ENCODE peak calls at places on chromosomes 1 and 21, in four cellular contexts. J is IMR-90, C is neuronal stem cell, K is H1. T is an unnamed sample.

GRCh38 chr1:196459383-196459782 is 148.9 kb downstream of the KCNT2 start:
- DNase-seq in J (no peak), C (no peak), K (no peak), T (no peak)

GRCh38 chr21:41164981-41165650 is 2.8 kb upstream of the BACE2 start:
- DNase-seq in J (peak), C (no peak), K (no peak), T (no peak)

GRCh38 chr1:208174200-208174599 is 70.0 kb downstream of the PLXNA2 start:
- DNase-seq in J (no peak), C (no peak), K (no peak), T (no peak)

GRCh38 chr1:199273837-199274379 is 635.1 kb downstream of the PTPRC start:
- DNase-seq in J (peak), C (no peak), K (no peak), T (peak)

GRCh38 chr1:205276334-205277065 is 45.0 kb downstream of the NUAK2 start:
- DNase-seq in J (no peak), C (no peak), K (no peak), T (no peak)

GRCh38 chr1:22600071-22600816 is 36.2 kb upstream of the C1QA start:
- DNase-seq in J (no peak), C (no peak), K (no peak), T (no peak)

GRCh38 chr1:192435704-192436103 is 118.9 kb downstream of the RGS21 start:
- DNase-seq in J (no peak), C (no peak), K (no peak), T (no peak)

GRCh38 chr1:212242288-212242984 is 42.8 kb upstream of the PPP2R5A start:
- DNase-seq in J (no peak), C (no peak), K (no peak), T (no peak)

GRCh38 chr1:214700381-214700780 is 97.4 kb downstream of the CENPF start:
- DNase-seq in J (no peak), C (no peak), K (no peak), T (peak)

GRCh38 chr1:182610606-182611194 is 6.5 kb upstream of the RGS16 start:
- DNase-seq in J (no peak), C (no peak), K (no peak), T (no peak)

GRCh38 chr21:38171723-38172344 is 85.0 kb upstream of the KCNJ15 start:
- DNase-seq in J (peak), C (peak), K (peak), T (peak)

GRCh38 chr1:5917591-5918274 is 74.5 kb downstream of the NPHP4 start:
- DNase-seq in J (no peak), C (no peak), K (no peak), T (no peak)

GRCh38 chr21:42865361-42866160 is 13.8 kb downstream of the WDR4 start:
- DNase-seq in J (no peak), C (no peak), K (no peak), T (no peak)

GRCh38 chr1:159923203-159924024 is 1.9 kb downstream of the TAGLN2 start:
- DNase-seq in J (peak), C (no peak), K (peak), T (peak)

GRCh38 chr1:35470964-35471613 is 86.1 kb downstream of the KIAA0319L start:
- DNase-seq in J (no peak), C (no peak), K (peak), T (no peak)

GRCh38 chr1:100530901-100531487 is 6.9 kb upstream of the GPR88 start:
- DNase-seq in J (peak), C (no peak), K (no peak), T (peak)

GRCh38 chr1:205073511-205073910 is 10.7 kb downstream of the TMEM81 start:
- DNase-seq in J (no peak), C (no peak), K (no peak), T (no peak)

GRCh38 chr1:87329756-87330200 is 1.1 kb downstream of the LMO4 start:
- DNase-seq in J (peak), C (no peak), K (no peak), T (peak)

GRCh38 chr1:228120351-228121091 is 11.4 kb upstream of the MRPL55 start:
- DNase-seq in J (peak), C (no peak), K (no peak), T (no peak)

GRCh38 chr1:154170547-154171221 is 15.8 kb upstream of the NUP210L start:
- DNase-seq in J (no peak), C (no peak), K (no peak), T (no peak)

GRCh38 chr1:209198926-209199325 is 384.6 kb upstream of the CAMK1G start:
- DNase-seq in J (no peak), C (no peak), K (no peak), T (no peak)

GRCh38 chr21:36791695-36792451 is 93.0 kb downstream of the SIM2 start:
- DNase-seq in J (no peak), C (peak), K (no peak), T (no peak)

GRCh38 chr21:14883351-14883750 is 181.4 kb downstream of the NRIP1 start:
- DNase-seq in J (no peak), C (no peak), K (no peak), T (no peak)

GRCh38 chr1:85656948-85657347 is 51.3 kb downstream of the ZNHIT6 start:
- DNase-seq in J (no peak), C (no peak), K (no peak), T (peak)

GRCh38 chr1:228735871-228736586 is 750 bp downstream of the RHOU start:
- DNase-seq in J (peak), C (no peak), K (no peak), T (peak)

GRCh38 chr1:151472852-151473731 is 13.8 kb upstream of the POGZ start:
- DNase-seq in J (peak), C (peak), K (no peak), T (peak)

GRCh38 chr1:240244968-240245628 is 153.4 kb downstream of the FMN2 start:
- DNase-seq in J (peak), C (no peak), K (no peak), T (peak)

GRCh38 chr1:61253912-61254628 is 171.7 kb downstream of the NFIA start:
- DNase-seq in J (no peak), C (no peak), K (no peak), T (no peak)

GRCh38 chr1:36497207-36497606 is 14.5 kb upstream of the CSF3R start:
- DNase-seq in J (no peak), C (no peak), K (no peak), T (no peak)

GRCh38 chr1:186829679-186830587 is 1.2 kb downstream of the PLA2G4A start:
- DNase-seq in J (no peak), C (no peak), K (no peak), T (no peak)

GRCh38 chr1:108200627-108201106 is 524 bp upstream of the SLC25A24 start:
- DNase-seq in J (peak), C (no peak), K (no peak), T (peak)

GRCh38 chr1:183783896-183784637 is 20.9 kb upstream of the RGL1 start:
- DNase-seq in J (peak), C (no peak), K (no peak), T (peak)

GRCh38 chr1:171817511-171818265 is 23.6 kb upstream of the DNM3 start:
- DNase-seq in J (peak), C (no peak), K (no peak), T (peak)

GRCh38 chr1:119372493-119373086 is 4.0 kb downstream of the HAO2 start:
- DNase-seq in J (no peak), C (peak), K (no peak), T (peak)

GRCh38 chr1:116360435-116361173 is 12.4 kb upstream of the ATP1A1 start:
- DNase-seq in J (peak), C (no peak), K (no peak), T (peak)

GRCh38 chr1:99557556-99558256 is 88.2 kb upstream of the PALMD start:
- DNase-seq in J (peak), C (no peak), K (no peak), T (peak)

GRCh38 chr1:115828101-115829022 is 12.6 kb downstream of the NHLH2 start:
- DNase-seq in J (peak), C (no peak), K (no peak), T (peak)

DNA sequence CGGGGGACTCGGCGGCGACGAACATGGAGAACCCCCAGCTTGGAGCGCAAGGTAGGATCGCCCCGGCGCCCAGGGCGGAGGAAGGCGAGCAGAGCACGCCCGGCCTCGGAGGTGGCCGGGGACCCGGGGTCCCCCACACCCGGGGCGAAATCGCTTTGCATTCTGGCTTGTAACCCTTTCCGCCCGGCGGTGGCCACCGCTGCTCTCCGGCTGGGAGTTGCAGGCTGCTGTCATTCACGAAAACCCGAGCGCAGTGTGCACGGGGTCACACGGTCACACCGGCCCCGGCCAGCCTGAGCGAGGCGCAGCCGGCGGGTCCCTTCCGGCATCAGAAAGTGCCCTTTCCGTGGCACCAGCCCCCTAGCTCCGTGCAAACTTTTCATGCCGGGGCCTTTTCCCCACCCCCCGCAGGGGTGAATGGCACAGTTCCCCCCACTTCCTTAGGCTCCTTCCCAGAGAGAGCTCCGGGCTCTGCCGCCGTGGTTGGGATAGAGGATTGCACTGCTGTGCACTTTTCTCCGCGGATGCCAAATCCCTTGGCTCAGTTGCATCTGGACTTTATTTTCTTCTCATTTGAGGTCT is 779 bp downstream of the KAZN start:
- DNase-seq in J (no peak), C (peak), K (no peak), T (no peak)
- H3K9ac ChIP-seq in J (no peak), C (peak), K (peak), T (peak)

GRCh38 chr1:16153999-16154673 is 1.7 kb downstream of the EPHA2 start:
- DNase-seq in J (no peak), C (no peak), K (no peak), T (no peak)
- H2BK120ac ChIP-seq in J (peak), C (no peak), K (no peak), T (peak)

GRCh38 chr1:53484705-53485477 is 25.7 kb downstream of the DMRTB1 start:
- DNase-seq in J (no peak), C (no peak), K (no peak), T (no peak)
- H3K9ac ChIP-seq in J (no peak), C (peak), K (no peak), T (no peak)

DNA sequence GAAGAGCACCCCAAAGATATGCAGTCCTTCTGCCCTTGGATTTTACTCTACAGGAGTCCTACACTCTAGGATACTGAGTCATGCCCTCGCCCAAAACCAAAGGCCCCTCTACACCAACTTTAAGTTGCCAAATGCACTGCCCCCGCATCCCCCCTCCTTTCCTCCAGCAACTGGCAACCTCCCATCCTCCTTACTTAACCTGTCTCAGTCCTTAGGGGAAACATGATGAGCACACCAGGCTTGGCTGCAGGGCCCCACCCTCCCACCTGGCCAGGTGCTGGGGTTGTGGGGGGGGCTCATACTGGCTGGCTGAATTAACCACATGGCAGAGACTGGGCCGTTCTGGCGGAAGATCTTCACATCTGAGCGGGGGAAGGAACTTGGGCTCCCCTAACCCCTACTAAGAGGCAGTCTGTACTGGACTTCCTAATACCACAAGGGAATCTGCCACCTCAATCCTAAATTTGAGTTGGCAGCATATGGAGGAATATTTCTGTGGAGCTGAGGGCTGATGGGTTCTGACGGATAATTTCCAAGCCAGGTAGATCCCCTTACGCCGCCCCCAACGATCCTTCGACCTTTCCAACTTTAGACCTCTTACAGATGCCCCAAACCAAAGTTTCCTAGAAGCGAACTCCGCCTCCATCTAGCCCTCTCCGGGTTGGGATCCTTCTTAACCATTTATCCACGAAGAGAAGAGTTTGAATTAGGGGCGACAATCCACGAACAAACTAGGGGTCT is 1.1 kb downstream of the HDGF start:
- DNase-seq in J (no peak), C (no peak), K (no peak), T (no peak)
- H2BK120ac ChIP-seq in J (peak), C (no peak), K (no peak), T (peak)

GRCh38 chr1:12580054-12580887 is 37.7 kb downstream of the DHRS3 start:
- DNase-seq in J (peak), C (no peak), K (no peak), T (peak)
- H3K9ac ChIP-seq in J (no peak), C (no peak), K (no peak), T (no peak)

GRCh38 chr1:206470692-206471414 is 577 bp downstream of the IKBKE start:
- DNase-seq in J (peak), C (no peak), K (no peak), T (peak)
- H2BK120ac ChIP-seq in J (peak), C (no peak), K (peak), T (peak)

DNA sequence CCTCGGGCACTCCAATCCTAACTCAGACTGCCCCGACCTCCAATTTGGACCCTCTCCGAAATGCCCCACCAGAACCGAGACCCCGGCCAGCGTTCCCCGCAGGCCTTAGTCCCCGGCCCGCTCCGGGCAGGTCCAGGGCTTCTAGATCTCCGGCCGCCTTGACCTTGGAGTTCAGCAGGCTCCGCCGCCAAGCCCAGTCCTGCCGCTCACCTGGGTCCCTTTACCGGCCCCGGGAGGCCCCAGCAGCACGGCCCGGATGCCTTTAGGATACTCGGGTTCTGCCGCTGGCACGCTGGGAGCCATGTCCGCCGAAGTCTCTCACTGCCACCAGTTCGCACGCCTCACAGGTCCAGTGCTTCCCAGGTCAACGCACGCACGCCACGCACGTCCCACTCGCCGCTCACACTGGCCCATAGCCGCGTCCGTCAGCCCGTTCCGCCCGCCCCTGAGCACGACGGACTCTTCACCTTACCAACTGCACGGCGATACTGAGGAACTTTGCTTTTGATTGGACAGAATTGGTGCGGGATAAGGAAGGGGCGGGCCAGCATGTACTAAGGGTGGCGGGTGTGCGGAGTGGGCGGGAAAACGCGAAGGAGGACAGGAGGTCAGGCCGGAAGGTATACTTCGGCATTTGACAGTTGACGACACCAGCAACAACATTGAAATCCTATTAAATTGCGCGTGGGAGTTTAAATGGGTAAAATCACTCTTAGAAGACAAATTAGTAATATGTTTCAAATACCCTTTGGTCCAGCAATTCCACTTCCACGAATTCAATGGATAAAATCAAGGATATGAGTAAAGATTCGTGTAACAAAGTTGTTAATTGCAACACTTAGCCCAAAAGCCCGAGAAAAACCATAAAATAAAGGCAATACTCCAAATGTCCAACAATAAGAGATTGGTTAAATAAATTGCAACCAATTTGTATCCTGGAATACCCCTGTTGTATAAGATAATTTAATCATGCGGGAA is at the start of gene AK2:
- DNase-seq in J (peak), C (peak), K (peak), T (peak)
- H3K9ac ChIP-seq in J (peak), C (peak), K (peak), T (peak)

GRCh38 chr21:29261555-29262540 is 36.9 kb upstream of the BACH1 start:
- DNase-seq in J (no peak), C (no peak), K (no peak), T (peak)

GRCh38 chr21:29260461-29260860 is 38.3 kb upstream of the BACH1 start:
- DNase-seq in J (no peak), C (no peak), K (no peak), T (no peak)

GRCh38 chr21:29256125-29256895 is 42.4 kb upstream of the BACH1 start:
- DNase-seq in J (no peak), C (no peak), K (no peak), T (no peak)

GRCh38 chr21:29257701-29258100 is 41.0 kb upstream of the BACH1 start:
- DNase-seq in J (no peak), C (no peak), K (no peak), T (no peak)

DNA sequence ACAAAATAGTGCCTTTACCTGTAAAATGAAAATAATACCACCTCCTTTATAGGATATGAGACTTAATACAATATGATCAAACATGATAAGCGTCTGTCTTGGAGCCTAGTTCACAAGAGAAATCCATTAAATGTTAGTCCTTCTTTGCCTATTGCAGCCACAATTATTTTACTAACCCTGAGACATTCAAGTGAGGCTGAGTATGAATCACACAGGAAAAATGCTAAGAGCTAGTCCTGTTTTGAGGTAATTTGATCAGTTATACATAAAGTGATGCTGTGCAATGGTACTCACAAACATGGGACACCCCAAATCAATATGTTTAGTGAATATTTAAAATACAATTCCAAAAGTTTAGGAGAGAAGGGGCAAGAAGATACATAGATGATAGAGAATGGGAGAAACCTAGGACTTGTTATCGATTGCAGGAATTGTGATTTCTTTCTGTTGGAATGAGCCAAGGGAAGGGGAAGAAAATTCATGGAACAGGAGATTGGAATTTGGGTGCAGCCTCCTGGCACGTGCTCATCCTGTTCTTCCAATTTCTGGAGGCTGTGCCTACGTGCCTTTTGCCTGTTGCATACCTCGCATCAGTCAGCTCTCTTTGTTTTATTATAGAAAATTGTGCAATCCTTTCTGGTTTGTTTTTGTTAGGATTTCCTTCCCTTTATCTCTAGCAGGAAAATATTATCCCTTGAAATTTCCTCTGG is 39.9 kb upstream of the BACH1 start:
- DNase-seq in J (peak), C (no peak), K (no peak), T (peak)
- H2BK120ac ChIP-seq in J (peak), C (no peak), K (no peak), T (no peak)

GRCh38 chr1:201312298-201312697 is 29.0 kb downstream of the PKP1 start:
- DNase-seq in J (no peak), C (no peak), K (no peak), T (no peak)
- H3K9ac ChIP-seq in J (no peak), C (no peak), K (no peak), T (no peak)